ENCODE peak calls at places on chromosome 3, in ten cellular contexts. X is stimulated activated CD8-positive, alpha-beta memory T cell treated with anti-CD3 and anti-CD28 coated beads, Interleukin-4, amount 100 ng/mL, for 4 hours; U is posterior vena cava; K is HT-29; S is sigmoid colon; H is Jurkat, Clone E6-1; Q is MCF 10A; T is GM12878; C is H54; Z is LHCN-M2. N is an unnamed sample.

GRCh38 chr3:119703900-119704531 is 1.2 kb downstream of the CFAP91 start:
- DNase-seq in X (no peak), U (no peak), K (no peak), S (no peak), H (no peak), Q (no peak), T (no peak), C (no peak), Z (no peak), N (no peak)

GRCh38 chr3:47128110-47128509 is 35.8 kb downstream of the SETD2 start:
- DNase-seq in X (no peak), U (no peak), K (no peak), S (no peak), H (no peak), Q (no peak), T (no peak), C (no peak), Z (no peak), N (no peak)

GRCh38 chr3:72818092-72818721 is 30.0 kb downstream of the SHQ1 start:
- DNase-seq in X (no peak), U (no peak), K (peak; percentile 28), S (no peak), H (no peak), Q (peak; percentile 37), T (no peak), C (no peak), Z (peak; percentile 29), N (no peak)

GRCh38 chr3:11989383-11990050 is 14.7 kb upstream of the SYN2 start:
- DNase-seq in X (no peak), U (no peak), K (peak; percentile 7), S (no peak), H (peak; percentile 9), Q (peak; percentile 1), T (no peak), C (no peak), Z (peak; percentile 22), N (no peak)

GRCh38 chr3:45479627-45480026 is 91.3 kb downstream of the LARS2 start:
- DNase-seq in X (no peak), U (no peak), K (no peak), S (no peak), H (no peak), Q (peak; percentile 68), T (no peak), C (peak; percentile 24), Z (peak; percentile 89), N (no peak)

GRCh38 chr3:10753964-10754363 is 62.1 kb upstream of the SLC6A11 start:
- DNase-seq in X (no peak), U (no peak), K (peak; percentile 22), S (no peak), H (peak; percentile 40), Q (peak; percentile 55), T (no peak), C (peak; percentile 43), Z (peak; percentile 28), N (no peak)

GRCh38 chr3:47485812-47486211 is 10.1 kb upstream of the SCAP start:
- DNase-seq in X (no peak), U (no peak), K (no peak), S (peak; percentile 9), H (no peak), Q (no peak), T (no peak), C (no peak), Z (peak; percentile 51), N (no peak)

GRCh38 chr3:52350436-52350835 is 34.3 kb downstream of the DNAH1 start:
- DNase-seq in X (no peak), U (peak; percentile 75), K (no peak), S (no peak), H (no peak), Q (no peak), T (no peak), C (no peak), Z (no peak), N (peak; percentile 43)

GRCh38 chr3:178451799-178452198 is 84.4 kb upstream of the KCNMB2 start:
- DNase-seq in X (no peak), U (no peak), K (no peak), S (no peak), H (no peak), Q (no peak), T (no peak), C (no peak), Z (no peak), N (no peak)

GRCh38 chr3:70780790-70781189 is 468.4 kb upstream of the MDFIC2 start:
- DNase-seq in X (no peak), U (no peak), K (no peak), S (no peak), H (no peak), Q (no peak), T (no peak), C (no peak), Z (no peak), N (no peak)

GRCh38 chr3:14803101-14803980 is 15.4 kb upstream of the FGD5 start:
- DNase-seq in X (no peak), U (no peak), K (peak; percentile 28), S (peak; percentile 68), H (no peak), Q (peak; percentile 15), T (no peak), C (no peak), Z (peak; percentile 43), N (peak; percentile 72)

GRCh38 chr3:194423317-194423716 is 24.3 kb upstream of the GP5 start:
- DNase-seq in X (no peak), U (no peak), K (no peak), S (no peak), H (no peak), Q (no peak), T (no peak), C (no peak), Z (no peak), N (no peak)

GRCh38 chr3:171753665-171754408 is 56.4 kb downstream of the PLD1 start:
- DNase-seq in X (no peak), U (no peak), K (no peak), S (no peak), H (no peak), Q (peak; percentile 57), T (no peak), C (peak; percentile 35), Z (peak; percentile 88), N (no peak)

GRCh38 chr3:177197934-177198484 is 727 bp upstream of the TBL1XR1 start:
- DNase-seq in X (no peak), U (no peak), K (peak; percentile 68), S (no peak), H (no peak), Q (peak; percentile 39), T (no peak), C (no peak), Z (no peak), N (no peak)

GRCh38 chr3:51024765-51025681 is 350.3 kb downstream of the DOCK3 start:
- DNase-seq in X (peak; percentile 33), U (no peak), K (no peak), S (no peak), H (peak; percentile 87), Q (peak; percentile 18), T (no peak), C (no peak), Z (no peak), N (no peak)

GRCh38 chr3:40741729-40742128 is 217.0 kb downstream of the ZNF621 start:
- DNase-seq in X (no peak), U (no peak), K (no peak), S (peak; percentile 82), H (peak; percentile 19), Q (peak; percentile 11), T (no peak), C (no peak), Z (peak; percentile 95), N (no peak)

GRCh38 chr3:129119365-129120100 is 2.1 kb downstream of the RAB43 start:
- DNase-seq in X (no peak), U (no peak), K (peak; percentile 46), S (no peak), H (no peak), Q (peak; percentile 42), T (no peak), C (no peak), Z (no peak), N (no peak)

GRCh38 chr3:61685755-61686154 is 124.4 kb downstream of the PTPRG start:
- DNase-seq in X (no peak), U (no peak), K (no peak), S (no peak), H (no peak), Q (peak; percentile 76), T (no peak), C (no peak), Z (no peak), N (no peak)

GRCh38 chr3:107662109-107662477 is 139.3 kb downstream of the BBX start:
- DNase-seq in X (no peak), U (no peak), K (no peak), S (peak; percentile 81), H (no peak), Q (peak; percentile 83), T (no peak), C (peak; percentile 5), Z (peak; percentile 67), N (no peak)

GRCh38 chr3:66115858-66116654 is 77.3 kb upstream of the MAGI1 start:
- DNase-seq in X (no peak), U (peak; percentile 82), K (peak; percentile 54), S (peak; percentile 66), H (no peak), Q (peak; percentile 82), T (no peak), C (peak; percentile 73), Z (peak; percentile 97), N (no peak)

GRCh38 chr3:58899159-58899952 is 150.5 kb downstream of the CFAP20DC start:
- DNase-seq in X (no peak), U (peak; percentile 76), K (no peak), S (peak; percentile 64), H (peak; percentile 5), Q (peak; percentile 1), T (peak; percentile 63), C (no peak), Z (no peak), N (no peak)

GRCh38 chr3:152961323-152961722 is 126.4 kb downstream of the P2RY1 start:
- DNase-seq in X (no peak), U (no peak), K (peak; percentile 82), S (no peak), H (peak; percentile 3), Q (peak; percentile 60), T (peak; percentile 5), C (no peak), Z (peak; percentile 34), N (no peak)

GRCh38 chr3:99640214-99640851 is 1.9 kb downstream of the COL8A1 start:
- DNase-seq in X (no peak), U (no peak), K (no peak), S (no peak), H (no peak), Q (no peak), T (no peak), C (no peak), Z (no peak), N (no peak)

GRCh38 chr3:129623447-129624118 is 17.1 kb upstream of the PLXND1 start:
- DNase-seq in X (no peak), U (peak; percentile 91), K (peak; percentile 59), S (peak; percentile 80), H (no peak), Q (no peak), T (no peak), C (no peak), Z (no peak), N (no peak)

GRCh38 chr3:129418041-129418973 is 10.1 kb downstream of the EFCAB12 start:
- DNase-seq in X (no peak), U (no peak), K (no peak), S (no peak), H (no peak), Q (no peak), T (no peak), C (no peak), Z (no peak), N (no peak)

GRCh38 chr3:41265823-41266273 is 66.5 kb downstream of the CTNNB1 start:
- DNase-seq in X (no peak), U (no peak), K (no peak), S (no peak), H (no peak), Q (peak; percentile 22), T (no peak), C (no peak), Z (peak; percentile 55), N (no peak)

GRCh38 chr3:43338295-43338694 is 52.0 kb downstream of the SNRK start:
- DNase-seq in X (no peak), U (no peak), K (no peak), S (no peak), H (no peak), Q (peak; percentile 18), T (no peak), C (no peak), Z (peak; percentile 40), N (no peak)

GRCh38 chr3:181568248-181568647 is 143.5 kb upstream of the SOX2 start:
- DNase-seq in X (no peak), U (no peak), K (no peak), S (no peak), H (no peak), Q (peak; percentile 30), T (no peak), C (no peak), Z (no peak), N (no peak)